ENCODE peak calls at places on chromosomes 5 and 9, in five cellular contexts. One of them, this sample, is unnamed.

GRCh38 chr5:57804007-57804444 is 321.4 kb upstream of the ACTBL2 start:
- DNase-seq in cardiac fibroblast: peak; percentile 36
- DNase-seq in esophagus squamous epithelium: no peak
- DNase-seq in cardiac muscle cell: no peak
- DNase-seq in fibroblast of villous mesenchyme: peak; percentile 62
- DNase-seq in this sample: no peak

GRCh38 chr5:93620487-93621339 is 37.7 kb downstream of the NR2F1 start:
- DNase-seq in cardiac fibroblast: peak; percentile 68
- DNase-seq in cardiac muscle cell: peak; percentile 69
- DNase-seq in esophagus squamous epithelium: no peak
- DNase-seq in fibroblast of villous mesenchyme: peak; percentile 66
- DNase-seq in this sample: no peak

GRCh38 chr5:128097224-128097623 is 13.7 kb downstream of the SLC12A2 start:
- DNase-seq in cardiac muscle cell: no peak
- DNase-seq in fibroblast of villous mesenchyme: no peak
- DNase-seq in cardiac fibroblast: no peak
- DNase-seq in esophagus squamous epithelium: no peak
- DNase-seq in this sample: no peak

GRCh38 chr5:115116001-115116400 is 53.7 kb downstream of the TRIM36 start:
- DNase-seq in esophagus squamous epithelium: no peak
- DNase-seq in fibroblast of villous mesenchyme: no peak
- DNase-seq in cardiac muscle cell: no peak
- DNase-seq in cardiac fibroblast: no peak
- DNase-seq in this sample: no peak

GRCh38 chr9:96031366-96031824 is 155.9 kb downstream of the ERCC6L2 start:
- DNase-seq in cardiac fibroblast: no peak
- DNase-seq in esophagus squamous epithelium: no peak
- DNase-seq in fibroblast of villous mesenchyme: peak; percentile 23
- DNase-seq in cardiac muscle cell: peak; percentile 47
- DNase-seq in this sample: no peak

GRCh38 chr5:180498378-180498777 is 4.2 kb downstream of the CNOT6 start:
- DNase-seq in cardiac fibroblast: no peak
- DNase-seq in esophagus squamous epithelium: no peak
- DNase-seq in cardiac muscle cell: no peak
- DNase-seq in fibroblast of villous mesenchyme: no peak
- DNase-seq in this sample: no peak

GRCh38 chr9:85713897-85714296 is 27.9 kb downstream of the AGTPBP1 start:
- DNase-seq in cardiac muscle cell: peak; percentile 45
- DNase-seq in cardiac fibroblast: no peak
- DNase-seq in esophagus squamous epithelium: no peak
- DNase-seq in fibroblast of villous mesenchyme: no peak
- DNase-seq in this sample: no peak

GRCh38 chr5:33795532-33795931 is 96.3 kb downstream of the ADAMTS12 start:
- DNase-seq in cardiac fibroblast: no peak
- DNase-seq in esophagus squamous epithelium: no peak
- DNase-seq in cardiac muscle cell: no peak
- DNase-seq in fibroblast of villous mesenchyme: no peak
- DNase-seq in this sample: no peak

GRCh38 chr5:9170026-9170425 is 375.8 kb downstream of the SEMA5A start:
- DNase-seq in esophagus squamous epithelium: no peak
- DNase-seq in fibroblast of villous mesenchyme: no peak
- DNase-seq in cardiac muscle cell: no peak
- DNase-seq in cardiac fibroblast: peak; percentile 40
- DNase-seq in this sample: no peak

GRCh38 chr5:35963381-35963843 is 25.0 kb upstream of the CAPSL start:
- DNase-seq in cardiac muscle cell: no peak
- DNase-seq in cardiac fibroblast: peak; percentile 41
- DNase-seq in esophagus squamous epithelium: no peak
- DNase-seq in fibroblast of villous mesenchyme: peak; percentile 20
- DNase-seq in this sample: no peak

GRCh38 chr9:32581512-32582143 is 8.7 kb upstream of the NDUFB6 start:
- DNase-seq in esophagus squamous epithelium: no peak
- DNase-seq in fibroblast of villous mesenchyme: peak; percentile 67
- DNase-seq in cardiac fibroblast: peak; percentile 84
- DNase-seq in cardiac muscle cell: peak; percentile 81
- DNase-seq in this sample: no peak

GRCh38 chr5:32225445-32225844 is 51.3 kb upstream of the GOLPH3 start:
- DNase-seq in cardiac fibroblast: peak; percentile 31
- DNase-seq in esophagus squamous epithelium: no peak
- DNase-seq in cardiac muscle cell: peak; percentile 44
- DNase-seq in fibroblast of villous mesenchyme: peak; percentile 93
- DNase-seq in this sample: no peak

GRCh38 chr9:93635186-93636107 is 59.1 kb downstream of the PHF2 start:
- DNase-seq in fibroblast of villous mesenchyme: no peak
- DNase-seq in esophagus squamous epithelium: no peak
- DNase-seq in cardiac fibroblast: no peak
- DNase-seq in cardiac muscle cell: no peak
- DNase-seq in this sample: no peak

GRCh38 chr5:61357745-61358144 is 25.7 kb downstream of the ZSWIM6 start:
- DNase-seq in esophagus squamous epithelium: no peak
- DNase-seq in cardiac fibroblast: peak; percentile 46
- DNase-seq in cardiac muscle cell: peak; percentile 11
- DNase-seq in fibroblast of villous mesenchyme: no peak
- DNase-seq in this sample: no peak

GRCh38 chr9:28234899-28235277 is 661.6 kb upstream of the C9orf72 start:
- DNase-seq in fibroblast of villous mesenchyme: peak; percentile 45
- DNase-seq in esophagus squamous epithelium: no peak
- DNase-seq in cardiac fibroblast: peak; percentile 5
- DNase-seq in cardiac muscle cell: peak; percentile 64
- DNase-seq in this sample: no peak

GRCh38 chr9:16247188-16247875 is 623.1 kb downstream of the BNC2 start:
- DNase-seq in esophagus squamous epithelium: no peak
- DNase-seq in cardiac muscle cell: peak; percentile 52
- DNase-seq in cardiac fibroblast: peak; percentile 85
- DNase-seq in fibroblast of villous mesenchyme: no peak
- DNase-seq in this sample: no peak

GRCh38 chr5:68161156-68161555 is 54.4 kb upstream of the PIK3R1 start:
- DNase-seq in cardiac muscle cell: no peak
- DNase-seq in esophagus squamous epithelium: no peak
- DNase-seq in cardiac fibroblast: no peak
- DNase-seq in fibroblast of villous mesenchyme: no peak
- DNase-seq in this sample: no peak

GRCh38 chr9:120974921-120975320 is 48.3 kb upstream of the TRAF1 start:
- DNase-seq in cardiac fibroblast: no peak
- DNase-seq in esophagus squamous epithelium: no peak
- DNase-seq in cardiac muscle cell: no peak
- DNase-seq in fibroblast of villous mesenchyme: no peak
- DNase-seq in this sample: no peak
- TF ChIP-seq CTCF in cardiac fibroblast: no peak
- TF ChIP-seq CTCF in esophagus squamous epithelium: no peak
- TF ChIP-seq CTCF in cardiac muscle cell: no peak
- TF ChIP-seq CTCF in fibroblast of villous mesenchyme: no peak
- TF ChIP-seq CTCF in this sample: no peak

GRCh38 chr9:15231788-15232635 is 75.0 kb downstream of the TTC39B start:
- DNase-seq in esophagus squamous epithelium: no peak
- DNase-seq in cardiac muscle cell: peak; percentile 54
- DNase-seq in fibroblast of villous mesenchyme: peak; percentile 39
- DNase-seq in cardiac fibroblast: peak; percentile 62
- DNase-seq in this sample: no peak
- TF ChIP-seq CTCF in esophagus squamous epithelium: no peak
- TF ChIP-seq CTCF in cardiac muscle cell: peak; percentile 62
- TF ChIP-seq CTCF in fibroblast of villous mesenchyme: peak; percentile 74
- TF ChIP-seq CTCF in cardiac fibroblast: peak; percentile 70
- TF ChIP-seq CTCF in this sample: no peak

DNA sequence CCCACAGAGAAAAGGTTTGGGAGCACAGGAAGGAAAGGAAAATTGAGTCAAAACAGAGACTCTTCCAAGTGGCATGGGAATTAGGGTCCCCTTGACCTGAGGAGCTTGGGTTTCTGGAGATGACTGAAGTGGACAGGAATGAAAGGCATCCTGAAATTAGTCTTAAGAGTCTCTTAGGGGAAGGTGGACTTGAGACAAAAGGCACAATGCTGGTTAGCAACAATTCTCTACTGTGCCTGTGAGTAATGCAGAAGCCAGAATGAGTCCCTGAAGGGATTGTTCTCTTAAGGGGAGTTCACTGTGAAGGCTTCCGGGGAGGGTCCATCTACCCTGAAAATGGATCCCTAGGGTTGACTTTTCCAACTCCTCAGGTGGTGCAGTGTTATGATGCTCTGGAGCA is 58.4 kb upstream of the FOXE1 start:
- DNase-seq in esophagus squamous epithelium: no peak
- DNase-seq in cardiac fibroblast: peak; percentile 25
- DNase-seq in fibroblast of villous mesenchyme: no peak
- DNase-seq in cardiac muscle cell: no peak
- DNase-seq in this sample: no peak
- TF ChIP-seq CTCF in esophagus squamous epithelium: no peak
- TF ChIP-seq CTCF in cardiac fibroblast: no peak
- TF ChIP-seq CTCF in fibroblast of villous mesenchyme: no peak
- TF ChIP-seq CTCF in cardiac muscle cell: no peak
- TF ChIP-seq CTCF in this sample: no peak

GRCh38 chr9:5481744-5482027 is 28.6 kb upstream of the PDCD1LG2 start:
- DNase-seq in fibroblast of villous mesenchyme: no peak
- DNase-seq in cardiac muscle cell: no peak
- DNase-seq in cardiac fibroblast: no peak
- DNase-seq in esophagus squamous epithelium: no peak
- DNase-seq in this sample: no peak

GRCh38 chr9:5478214-5478613 is 27.9 kb downstream of the CD274 start:
- DNase-seq in fibroblast of villous mesenchyme: no peak
- DNase-seq in esophagus squamous epithelium: no peak
- DNase-seq in cardiac fibroblast: no peak
- DNase-seq in cardiac muscle cell: no peak
- DNase-seq in this sample: no peak

GRCh38 chr9:5482194-5482593 is 28.1 kb upstream of the PDCD1LG2 start:
- DNase-seq in fibroblast of villous mesenchyme: no peak
- DNase-seq in esophagus squamous epithelium: no peak
- DNase-seq in cardiac muscle cell: no peak
- DNase-seq in cardiac fibroblast: no peak
- DNase-seq in this sample: no peak

GRCh38 chr9:5479994-5480694 is 29.8 kb downstream of the CD274 start:
- DNase-seq in cardiac fibroblast: peak; percentile 28
- DNase-seq in cardiac muscle cell: no peak
- DNase-seq in esophagus squamous epithelium: no peak
- DNase-seq in fibroblast of villous mesenchyme: peak; percentile 49
- DNase-seq in this sample: no peak

GRCh38 chr9:5480919-5481743 is 29.2 kb upstream of the PDCD1LG2 start:
- DNase-seq in cardiac muscle cell: no peak
- DNase-seq in cardiac fibroblast: no peak
- DNase-seq in fibroblast of villous mesenchyme: no peak
- DNase-seq in esophagus squamous epithelium: no peak
- DNase-seq in this sample: no peak
- TF ChIP-seq CTCF in cardiac muscle cell: peak; percentile 17
- TF ChIP-seq CTCF in cardiac fibroblast: peak; percentile 23
- TF ChIP-seq CTCF in fibroblast of villous mesenchyme: peak; percentile 39
- TF ChIP-seq CTCF in esophagus squamous epithelium: no peak
- TF ChIP-seq CTCF in this sample: no peak

GRCh38 chr5:164563370-164563769 is 1058.0 kb downstream of the MAT2B start:
- DNase-seq in cardiac fibroblast: no peak
- DNase-seq in fibroblast of villous mesenchyme: no peak
- DNase-seq in cardiac muscle cell: no peak
- DNase-seq in esophagus squamous epithelium: no peak
- DNase-seq in this sample: no peak

GRCh38 chr5:164562271-164562856 is 1056.9 kb downstream of the MAT2B start:
- DNase-seq in fibroblast of villous mesenchyme: no peak
- DNase-seq in esophagus squamous epithelium: no peak
- DNase-seq in cardiac muscle cell: no peak
- DNase-seq in cardiac fibroblast: peak; percentile 5
- DNase-seq in this sample: no peak
- TF ChIP-seq CTCF in fibroblast of villous mesenchyme: no peak
- TF ChIP-seq CTCF in esophagus squamous epithelium: no peak
- TF ChIP-seq CTCF in cardiac muscle cell: no peak
- TF ChIP-seq CTCF in cardiac fibroblast: no peak
- TF ChIP-seq CTCF in this sample: no peak

DNA sequence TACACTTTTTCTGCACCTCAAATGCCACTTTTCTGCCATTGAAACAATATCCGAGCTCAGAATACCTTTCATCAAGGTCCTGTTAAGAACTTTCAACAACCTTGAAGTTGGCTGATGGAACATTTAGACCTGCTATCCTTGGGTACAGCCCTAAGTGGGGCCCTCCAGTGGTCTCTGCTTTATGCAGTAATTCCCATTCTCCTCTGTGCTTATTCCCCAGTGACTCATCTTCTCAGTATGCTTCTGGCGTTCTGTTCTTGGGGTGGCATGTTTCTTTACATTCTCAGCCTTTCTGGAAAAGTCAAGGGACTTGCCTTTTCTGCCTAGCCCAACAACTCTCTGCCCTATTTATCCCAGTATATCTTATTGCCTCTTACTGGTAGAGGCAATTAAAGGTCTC is 7.1 kb downstream of the ANP32B start:
- DNase-seq in esophagus squamous epithelium: no peak
- DNase-seq in cardiac fibroblast: peak; percentile 73
- DNase-seq in cardiac muscle cell: peak; percentile 67
- DNase-seq in fibroblast of villous mesenchyme: peak; percentile 68
- DNase-seq in this sample: no peak
- TF ChIP-seq CTCF in esophagus squamous epithelium: no peak
- TF ChIP-seq CTCF in cardiac fibroblast: peak; percentile 13
- TF ChIP-seq CTCF in cardiac muscle cell: peak; percentile 35
- TF ChIP-seq CTCF in fibroblast of villous mesenchyme: peak; percentile 22
- TF ChIP-seq CTCF in this sample: no peak

GRCh38 chr5:173187054-173187743 is 42.9 kb downstream of the BNIP1 start:
- DNase-seq in fibroblast of villous mesenchyme: no peak
- DNase-seq in cardiac muscle cell: no peak
- DNase-seq in esophagus squamous epithelium: no peak
- DNase-seq in cardiac fibroblast: no peak
- DNase-seq in this sample: no peak
- TF ChIP-seq CTCF in fibroblast of villous mesenchyme: no peak
- TF ChIP-seq CTCF in cardiac muscle cell: no peak
- TF ChIP-seq CTCF in esophagus squamous epithelium: no peak
- TF ChIP-seq CTCF in cardiac fibroblast: no peak
- TF ChIP-seq CTCF in this sample: no peak

DNA sequence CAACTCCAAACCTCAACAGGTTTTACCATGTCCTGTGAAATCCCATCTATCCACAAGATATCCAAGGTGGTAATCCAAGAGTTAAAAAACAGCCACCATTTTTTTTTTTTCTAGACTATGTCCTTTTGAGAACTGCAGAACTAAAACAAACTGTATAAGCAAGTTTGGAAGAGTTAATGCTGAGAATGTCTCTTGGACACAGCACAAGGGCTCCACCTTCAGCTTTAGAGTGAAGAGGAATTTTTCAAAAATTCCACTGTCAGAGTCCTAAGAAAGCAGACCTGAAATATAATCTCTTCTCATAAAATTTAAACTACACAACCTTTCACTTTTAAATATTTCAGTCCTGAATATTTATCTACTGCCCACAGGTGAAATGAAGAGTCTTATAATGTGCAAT is 167.8 kb upstream of the CCNG1 start:
- DNase-seq in cardiac muscle cell: no peak
- DNase-seq in esophagus squamous epithelium: no peak
- DNase-seq in cardiac fibroblast: peak; percentile 5
- DNase-seq in fibroblast of villous mesenchyme: no peak
- DNase-seq in this sample: no peak
- TF ChIP-seq CTCF in cardiac muscle cell: no peak
- TF ChIP-seq CTCF in esophagus squamous epithelium: no peak
- TF ChIP-seq CTCF in cardiac fibroblast: no peak
- TF ChIP-seq CTCF in fibroblast of villous mesenchyme: no peak
- TF ChIP-seq CTCF in this sample: no peak

GRCh38 chr5:130545291-130545690 is 619.8 kb downstream of the HINT1 start:
- DNase-seq in esophagus squamous epithelium: no peak
- DNase-seq in cardiac muscle cell: no peak
- DNase-seq in fibroblast of villous mesenchyme: no peak
- DNase-seq in cardiac fibroblast: no peak
- DNase-seq in this sample: no peak
- TF ChIP-seq CTCF in esophagus squamous epithelium: no peak
- TF ChIP-seq CTCF in cardiac muscle cell: no peak
- TF ChIP-seq CTCF in fibroblast of villous mesenchyme: no peak
- TF ChIP-seq CTCF in cardiac fibroblast: no peak
- TF ChIP-seq CTCF in this sample: no peak

GRCh38 chr5:113345261-113345940 is 89.4 kb downstream of the TSSK1B start:
- DNase-seq in cardiac fibroblast: peak; percentile 84
- DNase-seq in fibroblast of villous mesenchyme: no peak
- DNase-seq in cardiac muscle cell: peak; percentile 90
- DNase-seq in esophagus squamous epithelium: no peak
- DNase-seq in this sample: no peak
- TF ChIP-seq CTCF in cardiac fibroblast: no peak
- TF ChIP-seq CTCF in fibroblast of villous mesenchyme: no peak
- TF ChIP-seq CTCF in cardiac muscle cell: peak; percentile 6
- TF ChIP-seq CTCF in esophagus squamous epithelium: no peak
- TF ChIP-seq CTCF in this sample: no peak

This sample was measured in CD14-positive monocyte.